ENCODE peak calls at places on chromosomes 7 and 10, in seven cellular contexts. N, S, D, M, L, R and I are unnamed samples.

GRCh38 chr7:54946271-54946670 is 72.5 kb upstream of the EGFR start:
- DNase-seq in N (no peak), S (no peak), D (no peak), M (no peak), L (no peak), R (no peak), I (no peak)

GRCh38 chr7:108385834-108386422 is 70.3 kb downstream of the NRCAM start:
- DNase-seq in N (no peak), S (no peak), D (no peak), M (no peak), L (no peak), R (no peak), I (no peak)

GRCh38 chr10:96168546-96168945 is 38.4 kb downstream of the ZNF518A start:
- DNase-seq in N (peak), S (no peak), D (no peak), M (no peak), L (no peak), R (no peak), I (no peak)

GRCh38 chr7:2811476-2812118 is 32.5 kb downstream of the GNA12 start:
- DNase-seq in N (peak), S (no peak), D (no peak), M (peak), L (peak), R (no peak), I (peak)

GRCh38 chr10:24866615-24867583 is 85.5 kb downstream of the PRTFDC1 start:
- DNase-seq in N (peak), S (no peak), D (no peak), M (peak), L (peak), R (no peak), I (peak)

GRCh38 chr10:64396105-64396504 is 874.9 kb downstream of the REEP3 start:
- DNase-seq in N (peak), S (no peak), D (no peak), M (no peak), L (no peak), R (no peak), I (no peak)

GRCh38 chr7:67542916-67543315 is 546.3 kb downstream of the TYW1 start:
- DNase-seq in N (no peak), S (no peak), D (no peak), M (no peak), L (no peak), R (no peak), I (no peak)

GRCh38 chr10:34681933-34682332 is 133.2 kb downstream of the PARD3 start:
- DNase-seq in N (no peak), S (no peak), D (no peak), M (no peak), L (no peak), R (no peak), I (no peak)

GRCh38 chr10:95445223-95445836 is 115.8 kb downstream of the SORBS1 start:
- DNase-seq in N (peak), S (no peak), D (no peak), M (peak), L (peak), R (no peak), I (no peak)

GRCh38 chr7:104795616-104796398 is 218.2 kb upstream of the KMT2E start:
- DNase-seq in N (no peak), S (no peak), D (no peak), M (no peak), L (no peak), R (no peak), I (no peak)

GRCh38 chr7:33072471-33072870 is 9.9 kb upstream of the NT5C3A start:
- DNase-seq in N (peak), S (no peak), D (no peak), M (no peak), L (no peak), R (no peak), I (no peak)

GRCh38 chr10:11430421-11431275 is 180.8 kb downstream of the USP6NL start:
- DNase-seq in N (no peak), S (no peak), D (no peak), M (no peak), L (no peak), R (no peak), I (peak)

GRCh38 chr7:129646369-129647021 is 35.0 kb downstream of the NRF1 start:
- DNase-seq in N (peak), S (no peak), D (peak), M (no peak), L (no peak), R (no peak), I (peak)

GRCh38 chr7:17434191-17434590 is 135.7 kb downstream of the AHR start:
- DNase-seq in N (no peak), S (no peak), D (no peak), M (no peak), L (no peak), R (no peak), I (no peak)

GRCh38 chr7:85950418-85950817 is 693.3 kb upstream of the GRM3 start:
- DNase-seq in N (no peak), S (no peak), D (no peak), M (no peak), L (no peak), R (no peak), I (no peak)

GRCh38 chr7:117138943-117139690 is 183.7 kb downstream of the WNT2 start:
- DNase-seq in N (no peak), S (no peak), D (no peak), M (no peak), L (no peak), R (no peak), I (no peak)

GRCh38 chr10:4354382-4354812 is 471.6 kb upstream of the AKR1E2 start:
- DNase-seq in N (peak), S (no peak), D (no peak), M (no peak), L (no peak), R (no peak), I (no peak)

GRCh38 chr7:82578430-82578829 is 134.9 kb upstream of the CACNA2D1 start:
- DNase-seq in N (peak), S (no peak), D (no peak), M (no peak), L (no peak), R (no peak), I (no peak)

GRCh38 chr10:73923935-73924598 is 13.1 kb downstream of the PLAU start:
- DNase-seq in N (no peak), S (no peak), D (peak), M (no peak), L (no peak), R (no peak), I (peak)

GRCh38 chr7:121994625-121995410 is 121.9 kb downstream of the PTPRZ1 start:
- DNase-seq in N (peak), S (peak), D (peak), M (peak), L (peak), R (peak), I (peak)

GRCh38 chr10:88728107-88728763 is 22.2 kb downstream of the LIPK start:
- DNase-seq in N (peak), S (no peak), D (peak), M (peak), L (peak), R (peak), I (peak)

GRCh38 chr10:131088619-131089018 is 222.9 kb downstream of the TCERG1L start:
- DNase-seq in N (no peak), S (no peak), D (peak), M (no peak), L (no peak), R (no peak), I (peak)

GRCh38 chr7:129989466-129989865 is 36.7 kb upstream of the UBE2H start:
- DNase-seq in N (no peak), S (peak), D (no peak), M (no peak), L (no peak), R (no peak), I (no peak)

GRCh38 chr7:24301703-24302102 is 17.7 kb downstream of the NPY start:
- DNase-seq in N (no peak), S (no peak), D (no peak), M (no peak), L (no peak), R (no peak), I (no peak)

GRCh38 chr10:101878869-101879268 is 35.3 kb upstream of the KCNIP2 start:
- DNase-seq in N (no peak), S (no peak), D (peak), M (no peak), L (no peak), R (no peak), I (no peak)

GRCh38 chr10:101879456-101880189 is 36.0 kb upstream of the KCNIP2 start:
- DNase-seq in N (peak), S (no peak), D (no peak), M (no peak), L (no peak), R (no peak), I (no peak)

GRCh38 chr10:101880190-101880573 is 36.6 kb upstream of the KCNIP2 start:
- DNase-seq in N (no peak), S (no peak), D (no peak), M (no peak), L (no peak), R (no peak), I (no peak)

GRCh38 chr10:101875068-101875688 is 31.6 kb upstream of the KCNIP2 start:
- DNase-seq in N (no peak), S (no peak), D (no peak), M (no peak), L (no peak), R (no peak), I (no peak)
- H3K4me3 ChIP-seq in N (no peak), S (no peak), D (no peak), M (no peak), L (no peak), R (no peak), I (no peak)

GRCh38 chr7:36949711-36950600 is 225.7 kb upstream of the AOAH start:
- DNase-seq in N (no peak), S (no peak), D (no peak), M (peak), L (no peak), R (no peak), I (peak)
- H3K4me3 ChIP-seq in N (no peak), S (no peak), D (no peak), M (no peak), L (no peak), R (no peak), I (no peak)

DNA sequence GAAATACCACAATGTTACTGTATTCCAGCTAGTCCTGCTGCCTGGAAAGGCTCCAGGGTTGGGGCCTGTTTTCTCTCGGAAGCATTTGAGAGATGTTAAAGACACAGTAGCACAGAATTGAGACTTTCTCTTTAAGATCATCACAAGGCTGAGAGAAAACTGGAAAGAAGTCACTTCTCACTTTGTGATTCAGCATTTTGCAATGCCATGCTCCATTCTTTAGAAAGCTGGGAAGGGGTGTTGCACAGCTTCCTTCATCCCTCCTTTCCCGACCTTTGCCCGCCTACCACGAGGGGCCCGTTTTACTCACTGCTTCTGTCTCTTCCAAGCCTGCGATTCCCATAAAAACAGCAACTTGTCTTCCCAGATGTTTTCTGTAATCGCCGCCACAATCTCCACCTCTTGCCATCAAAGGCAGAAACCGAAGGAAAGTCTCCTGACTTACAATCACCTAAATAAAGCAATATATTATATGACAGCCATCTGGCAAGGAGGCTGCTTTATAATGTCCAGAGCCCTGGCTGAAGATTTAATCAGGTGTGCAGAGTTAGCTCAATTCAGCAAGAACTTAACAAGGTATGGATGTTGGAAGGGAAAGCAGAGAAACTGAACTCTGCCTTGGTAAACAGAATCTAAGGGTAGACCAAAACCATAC is 18.9 kb downstream of the NOD1 start:
- DNase-seq in N (peak), S (no peak), D (no peak), M (peak), L (peak), R (no peak), I (no peak)
- H3K4me3 ChIP-seq in N (no peak), S (peak), D (no peak), M (no peak), L (no peak), R (no peak), I (no peak)

GRCh38 chr10:84542552-84542951 is 214.2 kb downstream of the CCSER2 start:
- DNase-seq in N (no peak), S (no peak), D (no peak), M (no peak), L (no peak), R (no peak), I (no peak)
- H3K4me3 ChIP-seq in N (no peak), S (no peak), D (no peak), M (no peak), L (no peak), R (no peak), I (no peak)

DNA sequence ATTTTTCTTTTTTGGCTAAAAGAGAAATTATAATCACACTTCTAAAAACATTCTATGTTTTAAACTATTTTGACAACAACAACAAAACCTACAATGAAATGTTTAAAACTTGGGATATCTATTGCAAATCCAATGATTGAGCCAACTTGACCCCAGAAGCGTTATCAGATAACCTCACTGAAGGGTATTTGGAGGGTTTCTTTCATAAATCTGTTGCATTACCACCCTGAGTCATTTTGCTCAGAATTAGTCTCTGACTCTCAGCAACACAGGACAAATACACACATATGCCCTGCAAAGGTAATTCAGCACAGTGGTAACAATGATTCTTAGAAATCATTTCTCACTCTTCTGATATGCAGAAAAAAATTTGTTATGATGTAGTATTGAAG is 2.3 kb upstream of the COL1A2 start:
- DNase-seq in N (peak), S (no peak), D (no peak), M (no peak), L (no peak), R (no peak), I (no peak)
- H3K4me3 ChIP-seq in N (peak), S (peak), D (no peak), M (no peak), L (no peak), R (no peak), I (no peak)

GRCh38 chr10:2477154-2477553 is 590.2 kb upstream of the PFKP start:
- DNase-seq in N (no peak), S (no peak), D (peak), M (no peak), L (no peak), R (peak), I (peak)
- H3K4me3 ChIP-seq in N (no peak), S (no peak), D (no peak), M (no peak), L (no peak), R (no peak), I (no peak)

DNA sequence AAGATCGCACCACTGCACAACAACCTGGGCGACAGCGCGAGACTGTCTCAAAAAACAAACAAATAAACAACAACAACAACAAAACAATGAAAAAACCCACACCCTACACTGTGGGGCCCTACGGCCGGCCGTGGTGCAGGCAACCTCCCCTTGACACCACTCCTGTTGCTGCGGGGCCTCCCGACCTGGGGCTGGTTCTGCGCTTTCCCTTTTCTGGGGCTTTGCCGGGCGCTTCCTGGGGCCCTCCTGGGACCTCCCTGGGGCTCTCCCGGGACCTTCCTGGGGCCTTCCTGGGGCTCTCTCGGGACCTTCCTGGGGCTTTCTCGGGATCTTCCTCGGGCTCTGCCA is 46.6 kb downstream of the INSIG1 start:
- DNase-seq in N (no peak), S (no peak), D (no peak), M (no peak), L (no peak), R (no peak), I (peak)
- H3K4me3 ChIP-seq in N (no peak), S (peak), D (peak), M (no peak), L (no peak), R (peak), I (peak)